ENCODE peak calls at places on chromosomes 3 and 15, in four cellular contexts. One of them, this sample, is unnamed.

GRCh38 chr15:62899090-62899493 is 143.5 kb upstream of the TPM1 start:
- DNase-seq in WTC11: no peak
- DNase-seq in K562: no peak
- DNase-seq in GM12878: no peak
- DNase-seq in this sample: peak

GRCh38 chr15:29331669-29332068 is 62.0 kb upstream of the NSMCE3 start:
- DNase-seq in WTC11: no peak
- DNase-seq in K562: no peak
- DNase-seq in GM12878: no peak
- DNase-seq in this sample: no peak

GRCh38 chr3:119927190-119927589 is 145.3 kb downstream of the NR1I2 start:
- DNase-seq in WTC11: no peak
- DNase-seq in K562: no peak
- DNase-seq in GM12878: no peak
- DNase-seq in this sample: no peak

GRCh38 chr3:106130384-106131084 is 261.7 kb upstream of the CBLB start:
- DNase-seq in WTC11: no peak
- DNase-seq in K562: peak
- DNase-seq in GM12878: no peak
- DNase-seq in this sample: no peak

GRCh38 chr15:60745469-60745971 is 266.6 kb upstream of the ICE2 start:
- DNase-seq in WTC11: no peak
- DNase-seq in K562: no peak
- DNase-seq in GM12878: no peak
- DNase-seq in this sample: no peak

GRCh38 chr3:42745776-42746454 is 27.1 kb downstream of the CCDC13 start:
- DNase-seq in WTC11: no peak
- DNase-seq in K562: no peak
- DNase-seq in GM12878: no peak
- DNase-seq in this sample: no peak

GRCh38 chr15:100671858-100672543 is 69.6 kb downstream of the ASB7 start:
- DNase-seq in WTC11: peak
- DNase-seq in K562: peak
- DNase-seq in GM12878: no peak
- DNase-seq in this sample: peak

GRCh38 chr15:44662478-44663409 is 718 bp downstream of the SPG11 start:
- DNase-seq in WTC11: peak
- DNase-seq in K562: peak
- DNase-seq in GM12878: peak
- DNase-seq in this sample: peak

GRCh38 chr15:77821188-77821958 is 188.7 kb upstream of the LINGO1 start:
- DNase-seq in WTC11: peak
- DNase-seq in K562: peak
- DNase-seq in GM12878: no peak
- DNase-seq in this sample: peak

GRCh38 chr3:77254967-77255831 is 215.3 kb downstream of the ROBO2 start:
- DNase-seq in WTC11: peak
- DNase-seq in K562: peak
- DNase-seq in GM12878: no peak
- DNase-seq in this sample: peak

GRCh38 chr15:39579487-39580116 is 1.3 kb upstream of the THBS1 start:
- DNase-seq in WTC11: peak
- DNase-seq in K562: no peak
- DNase-seq in GM12878: no peak
- DNase-seq in this sample: peak

GRCh38 chr3:49972656-49973055 is 32.7 kb downstream of the RBM6 start:
- DNase-seq in WTC11: no peak
- DNase-seq in K562: no peak
- DNase-seq in GM12878: no peak
- DNase-seq in this sample: peak
- TF ChIP-seq NR2C2 in WTC11: no peak
- TF ChIP-seq NR2C2 in K562: no peak
- TF ChIP-seq NR2C2 in GM12878: no peak
- TF ChIP-seq NR2C2 in this sample: no peak

GRCh38 chr3:48561045-48561736 is 2.4 kb downstream of the UCN2 start:
- DNase-seq in WTC11: peak
- DNase-seq in K562: peak
- DNase-seq in GM12878: no peak
- DNase-seq in this sample: peak
- TF ChIP-seq NR2C2 in WTC11: no peak
- TF ChIP-seq NR2C2 in K562: no peak
- TF ChIP-seq NR2C2 in GM12878: no peak
- TF ChIP-seq NR2C2 in this sample: no peak

GRCh38 chr3:24521306-24522154 is 26.9 kb upstream of the THRB start:
- DNase-seq in WTC11: peak
- DNase-seq in K562: peak
- DNase-seq in GM12878: no peak
- DNase-seq in this sample: peak
- TF ChIP-seq NR2C2 in WTC11: no peak
- TF ChIP-seq NR2C2 in K562: no peak
- TF ChIP-seq NR2C2 in GM12878: no peak
- TF ChIP-seq NR2C2 in this sample: peak

GRCh38 chr3:177777699-177778098 is 580.4 kb upstream of the TBL1XR1 start:
- DNase-seq in WTC11: peak
- DNase-seq in K562: peak
- DNase-seq in GM12878: peak
- DNase-seq in this sample: peak
- TF ChIP-seq NR2C2 in WTC11: no peak
- TF ChIP-seq NR2C2 in K562: no peak
- TF ChIP-seq NR2C2 in GM12878: no peak
- TF ChIP-seq NR2C2 in this sample: no peak

DNA sequence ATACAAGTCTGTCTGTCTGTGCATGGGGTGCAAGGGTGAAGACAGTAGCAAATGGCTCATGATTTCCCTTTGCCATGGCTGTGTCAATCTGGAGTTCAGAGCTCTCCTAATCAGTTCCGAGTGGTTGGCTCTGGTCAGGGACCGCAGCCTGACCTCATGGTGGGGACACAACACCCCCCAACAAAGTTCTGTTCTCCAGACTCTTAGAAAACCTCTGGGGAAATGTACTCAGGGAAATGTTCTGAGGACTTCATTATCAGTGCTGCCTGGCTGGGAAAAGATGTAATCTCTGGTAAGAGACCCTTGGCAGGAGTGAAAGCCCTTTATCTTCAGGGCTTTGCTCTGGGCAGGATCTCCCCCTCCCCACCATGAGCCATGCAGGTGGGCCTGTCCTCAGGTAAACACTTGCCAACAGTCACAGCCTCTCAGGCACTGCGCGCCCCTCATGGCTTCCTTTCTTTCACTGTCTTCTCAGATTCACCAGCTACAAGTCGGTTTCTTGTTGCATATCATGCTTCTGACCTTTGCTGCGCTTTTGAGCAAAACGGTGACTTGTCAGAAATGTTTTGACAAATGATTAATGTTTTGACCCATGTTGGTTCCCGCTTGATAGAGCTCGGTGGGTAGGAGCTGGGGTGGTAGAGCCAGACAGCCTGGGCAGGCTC is 95.5 kb downstream of the ST6GAL1 start:
- DNase-seq in WTC11: no peak
- DNase-seq in K562: peak
- DNase-seq in GM12878: peak
- DNase-seq in this sample: no peak
- TF ChIP-seq NR2C2 in WTC11: no peak
- TF ChIP-seq NR2C2 in K562: no peak
- TF ChIP-seq NR2C2 in GM12878: no peak
- TF ChIP-seq NR2C2 in this sample: no peak

GRCh38 chr3:39727415-39727814 is 82.0 kb upstream of the MYRIP start:
- DNase-seq in WTC11: peak
- DNase-seq in K562: peak
- DNase-seq in GM12878: no peak
- DNase-seq in this sample: no peak
- TF ChIP-seq NR2C2 in WTC11: no peak
- TF ChIP-seq NR2C2 in K562: no peak
- TF ChIP-seq NR2C2 in GM12878: no peak
- TF ChIP-seq NR2C2 in this sample: no peak

This sample was measured in HepG2.